ENCODE peak calls at places on chromosomes 1 and 21, in nine cellular contexts. D, H, O, C, U, L, Q, F and T are unnamed samples.

GRCh38 chr1:3464649-3465025 is 10.2 kb downstream of the ARHGEF16 start:
- DNase-seq in D (no peak), F (no peak), Q (no peak), U (no peak), C (no peak), O (no peak), H (no peak), L (no peak), T (no peak)

GRCh38 chr1:24735619-24736375 is 9.4 kb upstream of the CLIC4 start:
- DNase-seq in L (peak; percentile 16), Q (peak; percentile 61), D (no peak), H (no peak), C (peak; percentile 29), O (no peak), U (no peak), F (peak; percentile 51), T (peak; percentile 52)

GRCh38 chr1:246591504-246591903 is 25.2 kb downstream of the CNST start:
- DNase-seq in C (no peak), L (no peak), Q (no peak), O (no peak), U (no peak), F (no peak), D (no peak), H (no peak), T (no peak)

GRCh38 chr1:29939086-29939485 is 702.8 kb downstream of the PTPRU start:
- DNase-seq in D (no peak), F (no peak), Q (no peak), U (no peak), O (no peak), L (no peak), H (no peak), C (no peak), T (no peak)

GRCh38 chr1:1183833-1184775 is 10.4 kb downstream of the TTLL10 start:
- DNase-seq in O (no peak), H (no peak), D (no peak), U (no peak), F (peak; percentile 50), C (no peak), L (no peak), Q (no peak), T (no peak)

GRCh38 chr1:2985121-2985561 is 36.1 kb upstream of the ACTRT2 start:
- DNase-seq in O (no peak), Q (no peak), D (no peak), H (no peak), C (no peak), U (no peak), L (no peak), F (peak; percentile 35), T (no peak)

GRCh38 chr1:221795400-221795799 is 53.5 kb upstream of the DUSP10 start:
- DNase-seq in D (no peak), F (no peak), H (no peak), L (no peak), U (no peak), Q (no peak), O (no peak), C (no peak), T (no peak)

GRCh38 chr21:45364464-45365185 is 40.3 kb upstream of the COL18A1 start:
- DNase-seq in L (no peak), Q (peak; percentile 75), O (no peak), C (peak; percentile 31), H (peak; percentile 47), F (no peak), D (peak; percentile 54), U (no peak), T (peak; percentile 64)

GRCh38 chr1:209103135-209103534 is 480.4 kb upstream of the CAMK1G start:
- DNase-seq in L (no peak), D (no peak), F (no peak), U (no peak), Q (no peak), H (no peak), O (no peak), C (no peak), T (no peak)

GRCh38 chr1:230224101-230224927 is 157.3 kb downstream of the GALNT2 start:
- DNase-seq in H (no peak), Q (no peak), C (no peak), L (no peak), F (no peak), O (no peak), U (no peak), D (no peak), T (no peak)
- H3K27ac ChIP-seq in H (peak overlapping the region; percentile 37), Q (no peak overlapping the region), C (no peak overlapping the region), L (no peak overlapping the region), F (no peak overlapping the region), O (peak overlapping the region; percentile 55), U (no peak overlapping the region), D (no peak overlapping the region), T (no peak overlapping the region)

GRCh38 chr1:180157576-180158057 is 2.9 kb downstream of the QSOX1 start:
- DNase-seq in D (no peak), O (peak; percentile 68), L (no peak), H (no peak), U (peak; percentile 92), F (no peak), C (peak; percentile 77), Q (no peak), T (no peak)
- TF ChIP-seq POLR2A in D (no peak), O (no peak), L (no peak), H (no peak), U (no peak), F (no peak), C (peak; percentile 63), Q (no peak), T (no peak)

GRCh38 chr1:182259229-182259872 is 132.2 kb downstream of the GLUL start:
- DNase-seq in C (peak; percentile 60), O (peak; percentile 75), L (peak; percentile 30), U (no peak), D (no peak), H (peak; percentile 78), Q (no peak), F (peak; percentile 85), T (peak; percentile 56)
- H3K27ac ChIP-seq in C (no peak overlapping the region), O (peak overlapping the region; percentile 32), L (no peak overlapping the region), U (no peak overlapping the region), D (no peak overlapping the region), H (peak overlapping the region; percentile 76), Q (no peak overlapping the region), F (peak overlapping the region; percentile 42), T (no peak overlapping the region)

GRCh38 chr1:35290452-35290851 is 21.9 kb downstream of the ZMYM4 start:
- DNase-seq in C (no peak), D (no peak), F (no peak), O (no peak), U (no peak), H (no peak), L (no peak), Q (no peak), T (no peak)
- TF ChIP-seq POLR2A in C (no peak), D (no peak), F (no peak), O (no peak), U (no peak), H (no peak), L (no peak), Q (no peak), T (no peak)

GRCh38 chr1:31834501-31834900 is 18.7 kb upstream of the SPOCD1 start:
- DNase-seq in C (no peak), D (no peak), Q (no peak), L (no peak), F (peak; percentile 30), O (no peak), U (peak; percentile 33), H (no peak), T (no peak)

GRCh38 chr1:31839662-31840343 is 24.0 kb upstream of the SPOCD1 start:
- DNase-seq in O (no peak), U (no peak), H (no peak), Q (no peak), L (no peak), F (peak; percentile 10), D (no peak), C (no peak), T (no peak)

GRCh38 chr1:31835415-31835814 is 19.6 kb upstream of the SPOCD1 start:
- DNase-seq in D (no peak), U (no peak), O (no peak), L (no peak), Q (no peak), F (peak; percentile 26), H (no peak), C (no peak), T (no peak)

GRCh38 chr1:31836638-31837037 is 20.8 kb upstream of the SPOCD1 start:
- DNase-seq in L (no peak), C (no peak), Q (no peak), D (no peak), F (no peak), U (no peak), H (no peak), O (no peak), T (no peak)

GRCh38 chr1:31837441-31838158 is 21.8 kb upstream of the SPOCD1 start:
- DNase-seq in O (no peak), L (peak; percentile 18), Q (no peak), C (no peak), H (no peak), F (peak; percentile 10), D (no peak), U (no peak), T (no peak)
- H3K27ac ChIP-seq in O (no peak overlapping the region), L (peak overlapping the region; percentile 54), Q (no peak overlapping the region), C (no peak overlapping the region), H (no peak overlapping the region), F (no peak overlapping the region), D (no peak overlapping the region), U (no peak overlapping the region), T (no peak overlapping the region)

DNA sequence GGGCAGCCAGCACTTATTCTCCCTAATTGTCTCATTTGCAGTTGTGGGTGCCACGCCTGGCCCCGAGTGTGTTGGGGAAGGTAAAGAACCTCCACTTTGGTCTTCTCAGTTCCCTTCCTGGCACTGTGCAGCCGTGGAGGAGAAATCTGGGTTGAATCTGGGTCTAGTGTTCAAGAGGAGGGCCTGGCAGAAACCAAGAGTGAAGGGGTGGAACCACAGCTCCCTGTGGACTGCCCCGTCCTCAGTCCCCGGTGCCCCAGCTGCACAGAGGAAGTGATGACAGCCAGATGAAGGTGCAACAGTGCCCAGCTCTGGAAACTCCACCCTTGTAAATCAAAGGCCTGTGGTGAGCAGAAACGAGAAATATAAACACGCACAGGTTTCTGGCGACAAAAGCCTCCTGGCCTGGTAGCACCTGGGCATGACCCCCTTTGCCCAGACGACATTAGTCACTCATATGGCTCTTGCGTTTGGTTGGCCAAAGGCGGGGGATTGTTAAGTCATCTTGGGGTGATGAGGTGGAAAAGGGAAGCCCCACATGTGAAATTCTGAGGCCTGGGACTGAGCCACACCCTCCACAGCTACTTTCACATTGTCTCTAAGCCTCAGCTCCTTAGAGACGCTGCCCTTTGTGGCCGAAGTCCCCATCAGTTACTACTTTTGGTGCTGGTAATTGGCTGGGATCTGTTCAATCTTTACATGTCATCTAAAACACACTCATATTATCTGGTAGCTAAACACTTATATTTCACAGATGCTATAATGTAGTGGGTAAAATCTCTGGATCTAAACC is 4.2 kb upstream of the ECE1 start:
- DNase-seq in F (no peak), Q (no peak), C (no peak), D (no peak), O (peak; percentile 71), H (no peak), U (no peak), L (no peak), T (no peak)
- TF ChIP-seq POLR2A in F (no peak), Q (no peak), C (no peak), D (no peak), O (no peak), H (no peak), U (no peak), L (no peak), T (no peak)